ENCODE peak calls at places on chromosomes 2 and 18, in four cellular contexts. One of them, this sample, is unnamed.

GRCh38 chr2:132715986-132716385 is 46.0 kb upstream of the LYPD1 start:
- DNase-seq in PC-3: peak; percentile 53
- DNase-seq in CD4-positive, CD25-positive, alpha-beta regulatory T cell: no peak
- DNase-seq in Karpas-422: no peak
- DNase-seq in this sample: no peak

GRCh38 chr2:195317533-195317932 is 339.5 kb upstream of the SLC39A10 start:
- DNase-seq in PC-3: no peak
- DNase-seq in CD4-positive, CD25-positive, alpha-beta regulatory T cell: no peak
- DNase-seq in Karpas-422: no peak
- DNase-seq in this sample: no peak

GRCh38 chr2:174792309-174793025 is 28.2 kb upstream of the CHRNA1 start:
- DNase-seq in PC-3: no peak
- DNase-seq in CD4-positive, CD25-positive, alpha-beta regulatory T cell: no peak
- DNase-seq in Karpas-422: no peak
- DNase-seq in this sample: no peak

GRCh38 chr18:47931707-47932103 is 1.2 kb upstream of the SMAD2 start:
- DNase-seq in PC-3: no peak
- DNase-seq in CD4-positive, CD25-positive, alpha-beta regulatory T cell: peak; percentile 13
- DNase-seq in Karpas-422: peak; percentile 86
- DNase-seq in this sample: no peak

GRCh38 chr2:140893685-140894084 is 1237.1 kb downstream of the LRP1B start:
- DNase-seq in PC-3: peak; percentile 88
- DNase-seq in CD4-positive, CD25-positive, alpha-beta regulatory T cell: no peak
- DNase-seq in Karpas-422: no peak
- DNase-seq in this sample: no peak

GRCh38 chr2:25799301-25799700 is 79.0 kb downstream of the ASXL2 start:
- DNase-seq in PC-3: no peak
- DNase-seq in CD4-positive, CD25-positive, alpha-beta regulatory T cell: no peak
- DNase-seq in Karpas-422: no peak
- DNase-seq in this sample: no peak

GRCh38 chr18:46555724-46556123 is 101.3 kb downstream of the LOXHD1 start:
- DNase-seq in PC-3: peak; percentile 34
- DNase-seq in CD4-positive, CD25-positive, alpha-beta regulatory T cell: no peak
- DNase-seq in Karpas-422: peak; percentile 74
- DNase-seq in this sample: peak; percentile 33

GRCh38 chr2:216648105-216648504 is 14.9 kb downstream of the IGFBP2 start:
- DNase-seq in PC-3: peak; percentile 57
- DNase-seq in CD4-positive, CD25-positive, alpha-beta regulatory T cell: no peak
- DNase-seq in Karpas-422: no peak
- DNase-seq in this sample: no peak

GRCh38 chr2:106193491-106193976 is 567 bp downstream of the UXS1 start:
- DNase-seq in PC-3: no peak
- DNase-seq in CD4-positive, CD25-positive, alpha-beta regulatory T cell: peak; percentile 10
- DNase-seq in Karpas-422: peak; percentile 70
- DNase-seq in this sample: peak; percentile 25

GRCh38 chr18:55031164-55031563 is 71.9 kb upstream of the CCDC68 start:
- DNase-seq in PC-3: peak; percentile 25
- DNase-seq in CD4-positive, CD25-positive, alpha-beta regulatory T cell: no peak
- DNase-seq in Karpas-422: no peak
- DNase-seq in this sample: no peak

GRCh38 chr2:36459725-36460137 is 104.2 kb downstream of the CRIM1 start:
- DNase-seq in PC-3: peak; percentile 81
- DNase-seq in CD4-positive, CD25-positive, alpha-beta regulatory T cell: no peak
- DNase-seq in Karpas-422: no peak
- DNase-seq in this sample: no peak

GRCh38 chr18:46051731-46052461 is 20.2 kb downstream of the PSTPIP2 start:
- DNase-seq in PC-3: no peak
- DNase-seq in CD4-positive, CD25-positive, alpha-beta regulatory T cell: no peak
- DNase-seq in Karpas-422: no peak
- DNase-seq in this sample: no peak

GRCh38 chr2:99748344-99748743 is 258.5 kb upstream of the REV1 start:
- DNase-seq in PC-3: peak; percentile 18
- DNase-seq in CD4-positive, CD25-positive, alpha-beta regulatory T cell: no peak
- DNase-seq in Karpas-422: no peak
- DNase-seq in this sample: no peak

DNA sequence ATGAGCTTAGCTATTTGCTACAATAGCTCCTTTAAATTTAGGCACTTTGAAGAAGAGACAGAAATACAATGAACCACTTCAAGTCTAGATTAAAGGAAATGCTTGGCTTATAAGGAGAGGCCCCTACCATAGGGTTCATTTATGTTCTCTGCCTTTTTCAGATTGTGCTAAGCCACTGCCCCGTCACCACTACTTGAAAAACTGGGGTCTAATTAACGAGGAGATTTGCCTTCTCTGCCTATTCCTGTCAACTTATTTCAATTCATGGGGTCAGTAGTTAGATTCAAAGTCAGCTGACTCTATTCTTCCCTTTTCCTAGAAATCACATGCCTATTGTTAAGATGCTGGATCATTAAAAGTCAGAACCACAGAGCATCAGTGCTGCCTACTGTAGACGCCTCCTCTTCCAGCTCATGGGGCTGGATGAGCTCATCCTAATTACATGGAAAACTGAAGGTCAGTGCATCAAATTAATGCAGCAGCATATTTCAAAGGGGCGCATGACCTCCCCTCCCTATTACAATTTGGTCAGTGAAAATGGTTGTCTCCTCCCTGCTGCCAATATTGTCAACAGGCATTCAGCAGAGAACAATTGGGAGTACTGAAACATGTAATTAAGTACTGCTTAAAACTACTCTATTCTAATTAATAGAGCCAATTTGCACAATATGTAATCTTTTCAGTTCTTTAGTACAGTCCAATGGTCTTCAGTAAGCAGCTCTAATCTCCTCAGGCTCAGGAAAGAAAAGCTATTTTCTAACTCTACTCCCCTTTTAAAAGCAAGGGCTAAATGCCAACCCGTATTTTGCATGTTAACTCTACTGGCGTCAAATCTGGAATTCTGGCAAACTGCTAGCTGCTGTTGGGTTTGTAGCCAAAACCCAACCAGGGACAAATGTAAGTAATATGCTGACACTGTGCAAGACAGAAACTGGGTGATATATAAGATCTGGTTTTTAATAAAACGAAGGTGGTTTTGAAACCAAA is 117.3 kb upstream of the ITGB6 start:
- DNase-seq in PC-3: no peak
- DNase-seq in CD4-positive, CD25-positive, alpha-beta regulatory T cell: no peak
- DNase-seq in Karpas-422: no peak
- DNase-seq in this sample: no peak
- H3K4me1 ChIP-seq in PC-3: no peaks in the 10 kb centered on the region
- H3K4me1 ChIP-seq in CD4-positive, CD25-positive, alpha-beta regulatory T cell: peaks cover 4% of the 10 kb centered on the region
- H3K4me1 ChIP-seq in Karpas-422: no peaks in the 10 kb centered on the region
- H3K4me1 ChIP-seq in this sample: peaks cover 100% of the 10 kb centered on the region

GRCh38 chr2:241541564-241542277 is 16.8 kb upstream of the BOK start:
- DNase-seq in PC-3: no peak
- DNase-seq in CD4-positive, CD25-positive, alpha-beta regulatory T cell: no peak
- DNase-seq in Karpas-422: no peak
- DNase-seq in this sample: no peak
- H3K4me3 ChIP-seq in PC-3: no peak overlapping the region
- H3K4me3 ChIP-seq in CD4-positive, CD25-positive, alpha-beta regulatory T cell: no peak overlapping the region
- H3K4me3 ChIP-seq in Karpas-422: no peak overlapping the region
- H3K4me3 ChIP-seq in this sample: peak overlapping the region; percentile 61

GRCh38 chr18:14974088-14974487 is 226.1 kb downstream of the ANKRD30B start:
- DNase-seq in PC-3: peak; percentile 59
- DNase-seq in CD4-positive, CD25-positive, alpha-beta regulatory T cell: no peak
- DNase-seq in Karpas-422: no peak
- DNase-seq in this sample: no peak

GRCh38 chr18:14969507-14969906 is 221.5 kb downstream of the ANKRD30B start:
- DNase-seq in PC-3: no peak
- DNase-seq in CD4-positive, CD25-positive, alpha-beta regulatory T cell: no peak
- DNase-seq in Karpas-422: peak; percentile 43
- DNase-seq in this sample: no peak

GRCh38 chr18:14970027-14970426 is 222.1 kb downstream of the ANKRD30B start:
- DNase-seq in PC-3: peak; percentile 93
- DNase-seq in CD4-positive, CD25-positive, alpha-beta regulatory T cell: no peak
- DNase-seq in Karpas-422: no peak
- DNase-seq in this sample: no peak

GRCh38 chr18:14974576-14974975 is 226.6 kb downstream of the ANKRD30B start:
- DNase-seq in PC-3: peak; percentile 95
- DNase-seq in CD4-positive, CD25-positive, alpha-beta regulatory T cell: no peak
- DNase-seq in Karpas-422: no peak
- DNase-seq in this sample: no peak

GRCh38 chr18:14971461-14972185 is 223.7 kb downstream of the ANKRD30B start:
- DNase-seq in PC-3: peak; percentile 93
- DNase-seq in CD4-positive, CD25-positive, alpha-beta regulatory T cell: no peak
- DNase-seq in Karpas-422: no peak
- DNase-seq in this sample: no peak
- H3K9me3 ChIP-seq in PC-3: no peaks in the 10 kb centered on the region
- H3K9me3 ChIP-seq in CD4-positive, CD25-positive, alpha-beta regulatory T cell: no peaks in the 10 kb centered on the region
- H3K9me3 ChIP-seq in Karpas-422: no peaks in the 10 kb centered on the region
- H3K9me3 ChIP-seq in this sample: no peaks in the 10 kb centered on the region

GRCh38 chr18:77119101-77119850 is 13.3 kb downstream of the MBP start:
- DNase-seq in PC-3: no peak
- DNase-seq in CD4-positive, CD25-positive, alpha-beta regulatory T cell: no peak
- DNase-seq in Karpas-422: no peak
- DNase-seq in this sample: no peak
- H3K4me1 ChIP-seq in PC-3: peaks cover under 1% of the 10 kb centered on the region
- H3K4me1 ChIP-seq in CD4-positive, CD25-positive, alpha-beta regulatory T cell: peaks cover 67% of the 10 kb centered on the region
- H3K4me1 ChIP-seq in Karpas-422: peaks cover 14% of the 10 kb centered on the region
- H3K4me1 ChIP-seq in this sample: peaks cover 36% of the 10 kb centered on the region

GRCh38 chr2:38750011-38750792 is 959 bp downstream of the SRSF7 start:
- DNase-seq in PC-3: peak; percentile 43
- DNase-seq in CD4-positive, CD25-positive, alpha-beta regulatory T cell: peak; percentile 30
- DNase-seq in Karpas-422: no peak
- DNase-seq in this sample: peak; percentile 59

GRCh38 chr2:38747007-38747424 is 4.1 kb downstream of the SRSF7 start:
- DNase-seq in PC-3: no peak
- DNase-seq in CD4-positive, CD25-positive, alpha-beta regulatory T cell: no peak
- DNase-seq in Karpas-422: no peak
- DNase-seq in this sample: no peak

GRCh38 chr2:38747819-38748218 is 3.3 kb downstream of the SRSF7 start:
- DNase-seq in PC-3: no peak
- DNase-seq in CD4-positive, CD25-positive, alpha-beta regulatory T cell: no peak
- DNase-seq in Karpas-422: no peak
- DNase-seq in this sample: no peak

GRCh38 chr2:38748857-38749804 is 2.0 kb downstream of the SRSF7 start:
- DNase-seq in PC-3: no peak
- DNase-seq in CD4-positive, CD25-positive, alpha-beta regulatory T cell: no peak
- DNase-seq in Karpas-422: no peak
- DNase-seq in this sample: no peak

DNA sequence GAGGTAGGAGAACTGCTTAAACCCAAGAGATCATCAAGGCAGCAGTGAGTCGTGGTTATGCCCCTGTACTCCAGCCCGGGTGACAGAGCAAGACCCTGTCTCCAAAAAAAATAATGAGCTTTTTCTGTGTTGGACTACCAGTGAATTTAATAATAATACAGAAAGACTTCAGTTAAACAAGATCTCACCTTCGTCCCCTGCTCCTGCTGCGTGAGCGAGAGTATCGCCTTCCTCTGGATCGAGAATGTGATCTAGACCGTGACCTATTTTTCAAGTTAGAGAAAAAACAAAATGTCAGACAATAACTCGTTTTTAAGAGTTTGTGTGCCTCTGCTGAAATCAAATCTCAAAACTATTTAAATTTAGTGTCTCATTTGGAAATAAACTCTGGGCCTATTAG is 2.8 kb downstream of the SRSF7 start:
- DNase-seq in PC-3: no peak
- DNase-seq in CD4-positive, CD25-positive, alpha-beta regulatory T cell: no peak
- DNase-seq in Karpas-422: no peak
- DNase-seq in this sample: no peak
- H3K4me3 ChIP-seq in PC-3: peak overlapping the region; percentile 98
- H3K4me3 ChIP-seq in CD4-positive, CD25-positive, alpha-beta regulatory T cell: peak overlapping the region; percentile 94
- H3K4me3 ChIP-seq in Karpas-422: no peak overlapping the region
- H3K4me3 ChIP-seq in this sample: no peak overlapping the region

DNA sequence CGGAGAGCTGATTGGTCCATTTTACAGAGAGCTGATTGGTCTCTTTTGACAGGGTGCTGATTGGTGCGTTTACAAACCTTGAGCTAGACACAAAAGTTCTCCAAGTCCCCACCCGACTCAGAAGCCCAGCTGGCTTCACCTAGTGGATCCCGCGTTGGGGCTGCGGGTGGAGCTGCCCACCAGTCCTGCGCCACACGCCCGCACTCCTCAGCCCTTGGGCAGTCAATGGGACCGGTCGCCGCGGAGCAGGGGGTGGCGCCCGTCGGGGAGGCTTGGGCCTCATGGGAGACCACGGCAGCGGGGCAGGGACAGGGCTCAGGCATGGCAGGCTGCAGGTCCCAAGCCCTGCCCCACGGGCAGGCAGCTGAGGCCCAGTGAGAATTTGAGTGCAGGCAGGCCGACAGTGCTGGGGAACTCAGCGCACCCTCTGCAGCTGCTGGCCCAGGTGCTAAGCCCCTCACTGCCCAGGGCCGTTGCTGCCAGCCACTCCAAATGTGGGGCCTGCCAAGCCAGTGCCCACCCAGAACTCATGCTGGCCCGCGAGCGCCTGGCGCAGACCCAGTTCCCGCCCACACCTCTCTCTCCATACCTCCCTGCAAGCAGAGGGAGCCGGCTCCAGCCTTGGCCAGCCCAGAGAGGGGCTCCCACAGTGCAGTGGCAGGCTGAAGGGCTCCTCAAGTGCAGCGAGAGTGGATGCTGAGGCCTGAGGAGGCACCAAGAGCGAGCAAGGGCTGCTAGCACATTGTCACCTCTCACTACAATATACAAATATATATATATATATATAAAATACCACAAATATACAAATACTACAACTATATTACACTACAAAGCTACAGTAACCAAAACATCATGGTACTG is 100.7 kb downstream of the SPIRE1 start:
- DNase-seq in PC-3: no peak
- DNase-seq in CD4-positive, CD25-positive, alpha-beta regulatory T cell: no peak
- DNase-seq in Karpas-422: no peak
- DNase-seq in this sample: no peak
- H3K9me3 ChIP-seq in PC-3: peaks cover 8% of the 10 kb centered on the region
- H3K9me3 ChIP-seq in CD4-positive, CD25-positive, alpha-beta regulatory T cell: no peaks in the 10 kb centered on the region
- H3K9me3 ChIP-seq in Karpas-422: no peaks in the 10 kb centered on the region
- H3K9me3 ChIP-seq in this sample: peaks cover 23% of the 10 kb centered on the region

GRCh38 chr18:79528296-79528695 is 132.6 kb downstream of the NFATC1 start:
- DNase-seq in PC-3: peak; percentile 6
- DNase-seq in CD4-positive, CD25-positive, alpha-beta regulatory T cell: no peak
- DNase-seq in Karpas-422: no peak
- DNase-seq in this sample: no peak
- H3K4me1 ChIP-seq in PC-3: no peaks in the 10 kb centered on the region
- H3K4me1 ChIP-seq in CD4-positive, CD25-positive, alpha-beta regulatory T cell: peaks cover 15% of the 10 kb centered on the region
- H3K4me1 ChIP-seq in Karpas-422: peaks cover 14% of the 10 kb centered on the region
- H3K4me1 ChIP-seq in this sample: peaks cover 25% of the 10 kb centered on the region